ENCODE peak calls at places on chromosomes 4 and X, in six cellular contexts. One of them, this sample, is unnamed.

GRCh38 chr4:38982356-38983095 is 49.7 kb downstream of the TMEM156 start:
- DNase-seq in HEK293T: no peak
- DNase-seq in GM12878: no peak
- DNase-seq in IMR-90: no peak
- DNase-seq in K562: no peak
- DNase-seq in HepG2: no peak
- DNase-seq in this sample: no peak

GRCh38 chr4:85761803-85762202 is 286.9 kb downstream of the ARHGAP24 start:
- DNase-seq in HEK293T: no peak
- DNase-seq in GM12878: no peak
- DNase-seq in IMR-90: peak; percentile 82
- DNase-seq in K562: no peak
- DNase-seq in HepG2: no peak
- DNase-seq in this sample: no peak

GRCh38 chrX:114581528-114582263 is 2.2 kb upstream of the HTR2C start:
- DNase-seq in HEK293T: no peak
- DNase-seq in GM12878: no peak
- DNase-seq in IMR-90: no peak
- DNase-seq in K562: no peak
- DNase-seq in HepG2: no peak
- DNase-seq in this sample: no peak

GRCh38 chrX:8484360-8484759 is 19.7 kb downstream of the VCX3B start:
- DNase-seq in HEK293T: no peak
- DNase-seq in GM12878: no peak
- DNase-seq in IMR-90: no peak
- DNase-seq in K562: no peak
- DNase-seq in HepG2: no peak
- DNase-seq in this sample: no peak

GRCh38 chrX:1380672-1381233 is 11.2 kb downstream of the SLC25A6 start:
- DNase-seq in HEK293T: no peak
- DNase-seq in GM12878: no peak
- DNase-seq in IMR-90: no peak
- DNase-seq in K562: no peak
- DNase-seq in HepG2: no peak
- DNase-seq in this sample: no peak

GRCh38 chrX:19611636-19612376 is 96.5 kb upstream of the MAP3K15 start:
- DNase-seq in HEK293T: no peak
- DNase-seq in GM12878: no peak
- DNase-seq in IMR-90: no peak
- DNase-seq in K562: no peak
- DNase-seq in HepG2: no peak
- DNase-seq in this sample: no peak

GRCh38 chr4:176920694-176921093 is 128.0 kb upstream of the VEGFC start:
- DNase-seq in HEK293T: no peak
- DNase-seq in GM12878: no peak
- DNase-seq in IMR-90: peak; percentile 88
- DNase-seq in K562: no peak
- DNase-seq in HepG2: no peak
- DNase-seq in this sample: no peak

GRCh38 chr4:7434766-7435150 is at the start of gene PSAPL1:
- DNase-seq in HEK293T: peak; percentile 60
- DNase-seq in GM12878: no peak
- DNase-seq in IMR-90: peak; percentile 3
- DNase-seq in K562: peak; percentile 51
- DNase-seq in HepG2: peak; percentile 44
- DNase-seq in this sample: peak; percentile 35

GRCh38 chr4:1208266-1208961 is 36.0 kb upstream of the SPON2 start:
- DNase-seq in HEK293T: no peak
- DNase-seq in GM12878: no peak
- DNase-seq in IMR-90: no peak
- DNase-seq in K562: no peak
- DNase-seq in HepG2: no peak
- DNase-seq in this sample: no peak

GRCh38 chr4:138182838-138183426 is 59.2 kb downstream of the SLC7A11 start:
- DNase-seq in HEK293T: peak; percentile 19
- DNase-seq in GM12878: no peak
- DNase-seq in IMR-90: peak; percentile 72
- DNase-seq in K562: peak; percentile 12
- DNase-seq in HepG2: peak; percentile 56
- DNase-seq in this sample: peak; percentile 40

GRCh38 chr4:108080752-108081151 is 88.0 kb downstream of the LEF1 start:
- DNase-seq in HEK293T: no peak
- DNase-seq in GM12878: no peak
- DNase-seq in IMR-90: no peak
- DNase-seq in K562: no peak
- DNase-seq in HepG2: no peak
- DNase-seq in this sample: no peak

GRCh38 chr4:15677507-15677988 is 4.1 kb upstream of the FAM200B start:
- DNase-seq in HEK293T: no peak
- DNase-seq in GM12878: no peak
- DNase-seq in IMR-90: peak; percentile 48
- DNase-seq in K562: no peak
- DNase-seq in HepG2: peak; percentile 86
- DNase-seq in this sample: peak; percentile 89

GRCh38 chrX:134075894-134076718 is 90.7 kb upstream of the GPC3 start:
- DNase-seq in HEK293T: no peak
- DNase-seq in GM12878: no peak
- DNase-seq in IMR-90: no peak
- DNase-seq in K562: no peak
- DNase-seq in HepG2: no peak
- DNase-seq in this sample: no peak

GRCh38 chrX:29617276-29617675 is 598.1 kb upstream of the MAGEB2 start:
- DNase-seq in HEK293T: no peak
- DNase-seq in GM12878: no peak
- DNase-seq in IMR-90: peak; percentile 69
- DNase-seq in K562: no peak
- DNase-seq in HepG2: no peak
- DNase-seq in this sample: no peak

GRCh38 chr4:73315091-73315490 is 56.5 kb upstream of the ANKRD17 start:
- DNase-seq in HEK293T: no peak
- DNase-seq in GM12878: no peak
- DNase-seq in IMR-90: peak; percentile 70
- DNase-seq in K562: no peak
- DNase-seq in HepG2: no peak
- DNase-seq in this sample: no peak

GRCh38 chr4:128525939-128526630 is 238.5 kb upstream of the PGRMC2 start:
- DNase-seq in HEK293T: no peak
- DNase-seq in GM12878: no peak
- DNase-seq in IMR-90: peak; percentile 78
- DNase-seq in K562: no peak
- DNase-seq in HepG2: no peak
- DNase-seq in this sample: no peak

GRCh38 chr4:84895283-84895682 is 71.2 kb downstream of the WDFY3 start:
- DNase-seq in HEK293T: no peak
- DNase-seq in GM12878: no peak
- DNase-seq in IMR-90: no peak
- DNase-seq in K562: no peak
- DNase-seq in HepG2: no peak
- DNase-seq in this sample: no peak

GRCh38 chr4:120218981-120219380 is 152.3 kb upstream of the MAD2L1 start:
- DNase-seq in HEK293T: no peak
- DNase-seq in GM12878: no peak
- DNase-seq in IMR-90: no peak
- DNase-seq in K562: no peak
- DNase-seq in HepG2: no peak
- DNase-seq in this sample: no peak

GRCh38 chr4:6688879-6689505 is 4.7 kb upstream of the S100P start:
- DNase-seq in HEK293T: peak; percentile 59
- DNase-seq in GM12878: no peak
- DNase-seq in IMR-90: peak; percentile 94
- DNase-seq in K562: peak; percentile 71
- DNase-seq in HepG2: peak; percentile 91
- DNase-seq in this sample: peak; percentile 77

GRCh38 chrX:7347465-7347864 is 199.5 kb upstream of the PUDP start:
- DNase-seq in HEK293T: no peak
- DNase-seq in GM12878: no peak
- DNase-seq in IMR-90: no peak
- DNase-seq in K562: no peak
- DNase-seq in HepG2: no peak
- DNase-seq in this sample: no peak

GRCh38 chr4:175386776-175387507 is 425.1 kb downstream of the GPM6A start:
- DNase-seq in HEK293T: no peak
- DNase-seq in GM12878: no peak
- DNase-seq in IMR-90: no peak
- DNase-seq in K562: no peak
- DNase-seq in HepG2: no peak
- DNase-seq in this sample: no peak

GRCh38 chr4:16082424-16083216 is 1.2 kb downstream of the PROM1 start:
- DNase-seq in HEK293T: peak; percentile 15
- DNase-seq in GM12878: no peak
- DNase-seq in IMR-90: no peak
- DNase-seq in K562: no peak
- DNase-seq in HepG2: peak; percentile 39
- DNase-seq in this sample: no peak

GRCh38 chrX:30715976-30716375 is 62.8 kb downstream of the GK start:
- DNase-seq in HEK293T: no peak
- DNase-seq in GM12878: no peak
- DNase-seq in IMR-90: no peak
- DNase-seq in K562: no peak
- DNase-seq in HepG2: no peak
- DNase-seq in this sample: no peak

GRCh38 chr4:40305329-40306193 is 29.6 kb upstream of the CHRNA9 start:
- DNase-seq in HEK293T: no peak
- DNase-seq in GM12878: peak; percentile 100
- DNase-seq in IMR-90: no peak
- DNase-seq in K562: no peak
- DNase-seq in HepG2: no peak
- DNase-seq in this sample: no peak

GRCh38 chrX:20116575-20117240 is at the start of gene MAP7D2:
- DNase-seq in HEK293T: no peak
- DNase-seq in GM12878: no peak
- DNase-seq in IMR-90: no peak
- DNase-seq in K562: no peak
- DNase-seq in HepG2: peak; percentile 2
- DNase-seq in this sample: peak; percentile 14

GRCh38 chrX:138534410-138534809 is 177.1 kb downstream of the FGF13 start:
- DNase-seq in HEK293T: no peak
- DNase-seq in GM12878: no peak
- DNase-seq in IMR-90: no peak
- DNase-seq in K562: no peak
- DNase-seq in HepG2: no peak
- DNase-seq in this sample: no peak

GRCh38 chr4:4792516-4792915 is 66.9 kb upstream of the MSX1 start:
- DNase-seq in HEK293T: no peak
- DNase-seq in GM12878: no peak
- DNase-seq in IMR-90: peak; percentile 67
- DNase-seq in K562: no peak
- DNase-seq in HepG2: no peak
- DNase-seq in this sample: no peak

GRCh38 chrX:80721186-80721585 is 88.5 kb downstream of the BRWD3 start:
- DNase-seq in HEK293T: no peak
- DNase-seq in GM12878: no peak
- DNase-seq in IMR-90: no peak
- DNase-seq in K562: no peak
- DNase-seq in HepG2: no peak
- DNase-seq in this sample: no peak

GRCh38 chrX:10833299-10834169 is 213.1 kb upstream of the MID1 start:
- DNase-seq in HEK293T: peak; percentile 37
- DNase-seq in GM12878: no peak
- DNase-seq in IMR-90: no peak
- DNase-seq in K562: no peak
- DNase-seq in HepG2: peak; percentile 10
- DNase-seq in this sample: peak; percentile 9

DNA sequence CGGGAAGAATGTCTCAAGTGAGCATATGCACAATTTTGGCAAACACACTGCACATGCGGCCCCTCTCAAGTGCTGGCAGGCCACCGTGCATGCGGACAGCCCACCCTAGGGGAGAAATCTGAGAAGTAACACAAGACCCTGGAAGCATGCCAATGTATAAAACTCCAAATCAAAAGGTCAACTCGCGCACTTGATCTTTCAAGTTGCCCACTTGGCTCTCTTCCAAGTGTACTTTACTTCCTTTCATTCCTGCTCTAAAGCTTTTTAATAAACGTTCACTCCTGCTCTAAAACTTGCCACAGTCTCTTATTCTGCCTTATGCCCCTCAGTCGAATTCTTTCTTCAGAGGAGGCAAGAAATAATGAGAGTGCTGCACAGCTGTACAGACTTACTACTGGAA is 488.4 kb downstream of the CFAP47 start:
- DNase-seq in HEK293T: no peak
- DNase-seq in GM12878: no peak
- DNase-seq in IMR-90: no peak
- DNase-seq in K562: no peak
- DNase-seq in HepG2: no peak
- DNase-seq in this sample: no peak
- TF ChIP-seq BHLHE40 in HEK293T: no peak
- TF ChIP-seq BHLHE40 in GM12878: no peak
- TF ChIP-seq BHLHE40 in IMR-90: no peak
- TF ChIP-seq BHLHE40 in K562: no peak
- TF ChIP-seq BHLHE40 in HepG2: no peak
- TF ChIP-seq BHLHE40 in this sample: no peak

DNA sequence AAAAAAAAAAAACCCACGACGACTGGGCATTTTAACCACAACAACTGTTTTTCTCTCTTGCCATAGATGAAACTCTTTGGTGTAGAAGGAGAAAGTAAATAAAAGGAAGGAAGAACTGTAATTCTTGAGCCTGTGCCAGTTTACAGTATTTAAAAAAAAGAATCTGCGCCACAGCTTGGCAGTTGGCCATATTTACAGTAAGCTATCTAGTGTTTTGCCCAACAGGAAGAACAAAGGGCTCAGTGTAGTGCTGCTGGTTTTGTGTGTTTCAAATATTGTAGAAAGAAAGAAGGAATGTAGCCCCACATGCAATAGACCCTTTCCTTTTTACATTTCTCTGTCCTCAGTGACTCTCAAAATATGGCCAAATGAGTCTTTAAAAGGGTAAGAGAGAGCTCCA is 66.1 kb downstream of the NR3C2 start:
- DNase-seq in HEK293T: no peak
- DNase-seq in GM12878: no peak
- DNase-seq in IMR-90: peak; percentile 62
- DNase-seq in K562: no peak
- DNase-seq in HepG2: peak; percentile 94
- DNase-seq in this sample: peak; percentile 23
- TF ChIP-seq BHLHE40 in HEK293T: no peak
- TF ChIP-seq BHLHE40 in GM12878: no peak
- TF ChIP-seq BHLHE40 in IMR-90: no peak
- TF ChIP-seq BHLHE40 in K562: no peak
- TF ChIP-seq BHLHE40 in HepG2: no peak
- TF ChIP-seq BHLHE40 in this sample: no peak

DNA sequence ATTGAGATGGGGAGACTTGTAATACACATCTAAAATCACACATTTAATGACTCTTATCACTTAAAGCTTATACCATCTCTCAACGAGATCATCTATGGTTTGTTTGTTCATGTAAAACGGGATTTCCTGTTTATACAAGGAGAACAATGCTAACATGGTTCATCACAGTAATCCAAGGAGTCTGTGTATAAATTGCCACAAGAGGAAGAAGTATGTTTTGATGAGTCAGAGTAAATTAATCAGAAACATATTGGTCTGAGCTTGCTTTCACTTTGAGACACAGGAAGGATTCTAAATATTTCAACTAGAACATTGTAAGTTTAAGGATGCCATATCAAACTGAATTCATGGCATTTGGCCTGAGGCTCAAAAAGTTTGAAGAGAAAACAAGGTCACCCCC is 594.1 kb downstream of the GLUD2 start:
- DNase-seq in HEK293T: no peak
- DNase-seq in GM12878: no peak
- DNase-seq in IMR-90: peak; percentile 0
- DNase-seq in K562: no peak
- DNase-seq in HepG2: no peak
- DNase-seq in this sample: no peak
- TF ChIP-seq BHLHE40 in HEK293T: no peak
- TF ChIP-seq BHLHE40 in GM12878: no peak
- TF ChIP-seq BHLHE40 in IMR-90: no peak
- TF ChIP-seq BHLHE40 in K562: no peak
- TF ChIP-seq BHLHE40 in HepG2: no peak
- TF ChIP-seq BHLHE40 in this sample: no peak

GRCh38 chrX:70970482-70970999 is 39.6 kb upstream of the SLC7A3 start:
- DNase-seq in HEK293T: peak; percentile 23
- DNase-seq in GM12878: no peak
- DNase-seq in IMR-90: peak; percentile 16
- DNase-seq in K562: peak; percentile 11
- DNase-seq in HepG2: peak; percentile 4
- DNase-seq in this sample: peak; percentile 13
- TF ChIP-seq BHLHE40 in HEK293T: no peak
- TF ChIP-seq BHLHE40 in GM12878: no peak
- TF ChIP-seq BHLHE40 in IMR-90: no peak
- TF ChIP-seq BHLHE40 in K562: no peak
- TF ChIP-seq BHLHE40 in HepG2: no peak
- TF ChIP-seq BHLHE40 in this sample: no peak